ENCODE peak calls at places on chromosomes 13 and 19, in nine cellular contexts. B is fibroblast of lung, S is MM.1S, E is hepatocyte, I is ascending aorta, C is A549, X is tibial nerve, O is K562, L is ovary. Q is an unnamed sample. For H3K4me1, the result is how much of the 10 kb centered on the place peaks cover.

GRCh38 chr13:91817250-91817649 is 418.8 kb downstream of the GPC5 start:
- DNase-seq in B (peak), S (no peak), E (peak), I (no peak), C (no peak), X (no peak), O (peak), L (no peak), Q (no peak)

GRCh38 chr13:79711631-79712030 is 230.7 kb downstream of the NDFIP2 start:
- DNase-seq in B (no peak), S (no peak), E (no peak), I (no peak), C (no peak), X (no peak), O (no peak), L (no peak), Q (no peak)

GRCh38 chr19:38862321-38863059 is 12.7 kb upstream of the HNRNPL start:
- DNase-seq in B (peak), S (no peak), E (peak), I (no peak), C (no peak), X (no peak), O (peak), L (no peak), Q (no peak)

GRCh38 chr19:27925202-27925601 is 1287.7 kb downstream of the UQCRFS1 start:
- DNase-seq in B (no peak), S (no peak), E (no peak), I (no peak), C (no peak), X (no peak), O (no peak), L (no peak), Q (no peak)

GRCh38 chr19:38255759-38256052 is 468 bp downstream of the PPP1R14A start:
- DNase-seq in B (peak), S (no peak), E (no peak), I (no peak), C (no peak), X (no peak), O (no peak), L (no peak), Q (no peak)

GRCh38 chr13:60654405-60654804 is 257.4 kb downstream of the TDRD3 start:
- DNase-seq in B (peak), S (no peak), E (peak), I (no peak), C (no peak), X (no peak), O (peak), L (no peak), Q (peak)

GRCh38 chr13:33968520-33969507 is 150.9 kb downstream of the RFC3 start:
- DNase-seq in B (no peak), S (no peak), E (peak), I (no peak), C (no peak), X (no peak), O (no peak), L (no peak), Q (no peak)

GRCh38 chr13:112784811-112785418 is 95.1 kb downstream of the ATP11A start:
- DNase-seq in B (no peak), S (no peak), E (no peak), I (no peak), C (no peak), X (no peak), O (no peak), L (no peak), Q (peak)

GRCh38 chr19:5150902-5151741 is 182.2 kb downstream of the KDM4B start:
- DNase-seq in B (no peak), S (no peak), E (no peak), I (no peak), C (no peak), X (no peak), O (no peak), L (no peak), Q (no peak)

GRCh38 chr19:11278670-11279069 is 16.3 kb upstream of the DOCK6 start:
- DNase-seq in B (no peak), S (no peak), E (no peak), I (no peak), C (no peak), X (no peak), O (no peak), L (no peak), Q (no peak)

GRCh38 chr19:18961767-18962423 is 20.9 kb upstream of the HOMER3 start:
- DNase-seq in B (no peak), S (no peak), E (peak), I (no peak), C (no peak), X (no peak), O (no peak), L (no peak), Q (no peak)

GRCh38 chr13:82439159-82439904 is 1442.9 kb downstream of the SLITRK1 start:
- DNase-seq in B (no peak), S (no peak), E (no peak), I (no peak), C (no peak), X (no peak), O (no peak), L (no peak), Q (no peak)

GRCh38 chr19:39405930-39406655 is 554 bp upstream of the ZFP36 start:
- DNase-seq in B (no peak), S (peak), E (no peak), I (no peak), C (no peak), X (no peak), O (peak), L (no peak), Q (no peak)

GRCh38 chr19:4983346-4984105 is 14.6 kb downstream of the KDM4B start:
- DNase-seq in B (no peak), S (no peak), E (no peak), I (no peak), C (no peak), X (no peak), O (no peak), L (no peak), Q (no peak)

GRCh38 chr13:23547000-23547590 is 23.1 kb upstream of the TNFRSF19 start:
- DNase-seq in B (peak), S (no peak), E (peak), I (no peak), C (no peak), X (peak), O (no peak), L (peak), Q (no peak)

GRCh38 chr19:55593096-55593772 is 6.1 kb downstream of the FIZ1 start:
- DNase-seq in B (no peak), S (no peak), E (no peak), I (no peak), C (no peak), X (no peak), O (no peak), L (no peak), Q (no peak)

GRCh38 chr19:54317108-54317964 is 4.4 kb upstream of the LILRA5 start:
- DNase-seq in B (no peak), S (no peak), E (no peak), I (no peak), C (no peak), X (no peak), O (no peak), L (no peak), Q (no peak)

GRCh38 chr19:35136977-35137702 is 1.5 kb upstream of the FXYD1 start:
- DNase-seq in B (no peak), S (no peak), E (no peak), I (no peak), C (no peak), X (no peak), O (no peak), L (no peak), Q (no peak)

GRCh38 chr13:37382156-37382555 is 216.4 kb downstream of the POSTN start:
- DNase-seq in B (peak), S (no peak), E (no peak), I (no peak), C (no peak), X (no peak), O (no peak), L (no peak), Q (no peak)

GRCh38 chr19:2345794-2346663 is 14.0 kb upstream of the TMPRSS9 start:
- DNase-seq in B (no peak), S (no peak), E (no peak), I (no peak), C (no peak), X (no peak), O (peak), L (peak), Q (peak)

GRCh38 chr13:99980201-99981114 is 1.1 kb upstream of the ZIC2 start:
- DNase-seq in B (peak), S (peak), E (peak), I (no peak), C (no peak), X (no peak), O (peak), L (no peak), Q (peak)

GRCh38 chr13:21341637-21342422 is 117.3 kb downstream of the ZDHHC20 start:
- DNase-seq in B (no peak), S (no peak), E (no peak), I (no peak), C (no peak), X (no peak), O (no peak), L (no peak), Q (no peak)

GRCh38 chr13:30110301-30111070 is 196.9 kb downstream of the KATNAL1 start:
- DNase-seq in B (no peak), S (no peak), E (no peak), I (no peak), C (no peak), X (no peak), O (no peak), L (no peak), Q (no peak)

GRCh38 chr13:106847049-106847448 is 279.1 kb upstream of the ARGLU1 start:
- DNase-seq in B (no peak), S (no peak), E (no peak), I (no peak), C (no peak), X (no peak), O (no peak), L (no peak), Q (no peak)

GRCh38 chr19:54684537-54684936 is 21.8 kb downstream of the LILRB4 start:
- DNase-seq in B (peak), S (peak), E (no peak), I (no peak), C (no peak), X (no peak), O (peak), L (no peak), Q (no peak)

GRCh38 chr19:51081476-51081875 is 1.2 kb downstream of the KLK14 start:
- DNase-seq in B (no peak), S (no peak), E (no peak), I (no peak), C (no peak), X (no peak), O (no peak), L (no peak), Q (no peak)

GRCh38 chr13:26423634-26424033 is 133.8 kb upstream of the WASF3 start:
- DNase-seq in B (peak), S (no peak), E (peak), I (no peak), C (no peak), X (no peak), O (no peak), L (no peak), Q (no peak)

GRCh38 chr19:10514211-10515145 is 2.8 kb downstream of the S1PR5 start:
- DNase-seq in B (no peak), S (no peak), E (peak), I (no peak), C (no peak), X (no peak), O (no peak), L (no peak), Q (no peak)

GRCh38 chr19:58584498-58585441 is 11.6 kb upstream of the MZF1 start:
- DNase-seq in B (no peak), S (no peak), E (no peak), I (no peak), C (no peak), X (no peak), O (peak), L (no peak), Q (no peak)

GRCh38 chr19:39261704-39262103 is 6.5 kb upstream of the IFNL2 start:
- DNase-seq in B (no peak), S (no peak), E (no peak), I (no peak), C (no peak), X (no peak), O (no peak), L (no peak), Q (no peak)

GRCh38 chr19:40177286-40178070 is 13.7 kb upstream of the MAP3K10 start:
- DNase-seq in B (no peak), S (no peak), E (no peak), I (no peak), C (no peak), X (no peak), O (no peak), L (no peak), Q (no peak)

GRCh38 chr19:47623921-47624391 is 15.0 kb downstream of the BICRA start:
- DNase-seq in B (no peak), S (no peak), E (peak), I (no peak), C (no peak), X (no peak), O (no peak), L (no peak), Q (no peak)

GRCh38 chr19:13238891-13239534 is 88.8 kb downstream of the IER2 start:
- DNase-seq in B (no peak), S (no peak), E (no peak), I (no peak), C (no peak), X (no peak), O (no peak), L (no peak), Q (no peak)

GRCh38 chr13:33454844-33455256 is 169.3 kb upstream of the STARD13 start:
- DNase-seq in B (peak), S (no peak), E (peak), I (no peak), C (no peak), X (no peak), O (no peak), L (no peak), Q (no peak)

GRCh38 chr13:101618440-101619187 is 166.1 kb downstream of the ITGBL1 start:
- DNase-seq in B (no peak), S (no peak), E (no peak), I (no peak), C (no peak), X (no peak), O (no peak), L (no peak), Q (no peak)

GRCh38 chr13:108357228-108357627 is 87.7 kb downstream of the TNFSF13B start:
- DNase-seq in B (no peak), S (no peak), E (no peak), I (no peak), C (no peak), X (no peak), O (no peak), L (no peak), Q (no peak)

GRCh38 chr13:113275387-113275786 is 21.7 kb upstream of the LAMP1 start:
- DNase-seq in B (peak), S (peak), E (peak), I (no peak), C (peak), X (no peak), O (peak), L (peak), Q (peak)

GRCh38 chr13:66040506-66040905 is 1189.6 kb downstream of the PCDH9 start:
- DNase-seq in B (no peak), S (no peak), E (no peak), I (no peak), C (no peak), X (no peak), O (no peak), L (no peak), Q (no peak)

GRCh38 chr13:52027832-52028231 is 3.3 kb downstream of the UTP14C start:
- DNase-seq in B (no peak), S (no peak), E (no peak), I (no peak), C (no peak), X (no peak), O (no peak), L (no peak), Q (no peak)

GRCh38 chr13:52034616-52035226 is 10.2 kb downstream of the UTP14C start:
- DNase-seq in B (no peak), S (no peak), E (no peak), I (no peak), C (no peak), X (no peak), O (no peak), L (no peak), Q (no peak)

GRCh38 chr13:52029569-52029968 is 5.1 kb downstream of the UTP14C start:
- DNase-seq in B (no peak), S (no peak), E (no peak), I (no peak), C (no peak), X (no peak), O (no peak), L (no peak), Q (no peak)

GRCh38 chr13:52036037-52036436 is 11.5 kb downstream of the UTP14C start:
- DNase-seq in B (no peak), S (no peak), E (no peak), I (no peak), C (no peak), X (no peak), O (no peak), L (no peak), Q (no peak)

DNA sequence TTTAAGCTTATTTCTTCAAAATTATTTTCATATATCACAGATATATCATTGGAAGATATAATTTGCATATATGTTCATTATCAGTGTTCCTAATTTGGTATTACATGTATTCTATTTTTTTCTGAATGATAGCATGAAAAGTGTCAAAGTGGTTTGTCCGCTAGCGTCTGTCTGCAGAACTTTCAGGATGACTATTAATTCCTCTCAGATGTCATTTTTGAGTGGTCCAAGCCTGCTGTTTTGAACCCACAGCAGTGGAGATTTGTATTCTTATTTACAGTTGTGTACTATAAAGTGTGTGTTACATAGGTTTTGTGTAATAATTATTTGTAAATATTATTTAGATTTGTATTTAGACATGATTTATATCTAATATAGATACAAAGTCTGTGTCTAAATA is 8.5 kb downstream of the UTP14C start:
- DNase-seq in B (no peak), S (no peak), E (no peak), I (no peak), C (no peak), X (no peak), O (no peak), L (no peak), Q (no peak)
- H3K4me1 ChIP-seq in B (under half), S (under half), E (under half), I (under half), C (under half), X (under half), O (under half), L (under half), Q (under half)

DNA sequence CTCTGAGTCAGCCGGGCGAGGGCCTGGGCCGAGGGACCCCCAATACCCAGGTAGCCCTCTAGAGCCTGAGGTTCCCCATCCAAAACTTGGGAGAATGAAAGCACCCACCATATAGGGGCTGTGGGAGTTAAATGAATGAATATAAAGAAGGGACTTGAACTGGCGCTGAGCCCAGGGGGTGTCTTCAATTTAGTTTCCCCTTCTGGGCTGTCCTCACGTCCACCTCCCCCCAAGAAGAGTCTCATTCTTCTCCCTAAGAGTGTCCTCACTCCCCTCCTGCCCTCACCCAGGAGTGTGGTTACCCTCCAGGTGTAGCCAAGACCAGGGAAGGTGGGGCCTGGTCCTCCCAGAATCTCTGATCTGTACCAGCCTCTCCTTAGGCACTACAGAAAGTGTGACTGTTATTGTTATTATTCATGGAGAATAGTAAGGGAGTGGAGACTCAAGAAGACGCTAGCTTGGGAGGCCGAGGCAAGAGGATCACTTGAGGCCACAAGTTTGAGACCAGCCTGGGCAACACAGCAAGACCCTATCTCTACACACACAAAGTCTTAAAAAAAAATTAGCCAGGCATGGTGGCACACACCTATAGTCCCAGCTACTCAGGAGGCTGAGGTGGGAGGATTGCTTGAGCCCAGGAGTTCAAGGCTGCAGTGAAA is 2.7 kb downstream of the CD79A start:
- DNase-seq in B (no peak), S (no peak), E (no peak), I (no peak), C (no peak), X (no peak), O (no peak), L (no peak), Q (no peak)
- H3K4me1 ChIP-seq in B (under half), S (under half), E (under half), I (under half), C (under half), X (under half), O (half or more), L (under half), Q (under half)

DNA sequence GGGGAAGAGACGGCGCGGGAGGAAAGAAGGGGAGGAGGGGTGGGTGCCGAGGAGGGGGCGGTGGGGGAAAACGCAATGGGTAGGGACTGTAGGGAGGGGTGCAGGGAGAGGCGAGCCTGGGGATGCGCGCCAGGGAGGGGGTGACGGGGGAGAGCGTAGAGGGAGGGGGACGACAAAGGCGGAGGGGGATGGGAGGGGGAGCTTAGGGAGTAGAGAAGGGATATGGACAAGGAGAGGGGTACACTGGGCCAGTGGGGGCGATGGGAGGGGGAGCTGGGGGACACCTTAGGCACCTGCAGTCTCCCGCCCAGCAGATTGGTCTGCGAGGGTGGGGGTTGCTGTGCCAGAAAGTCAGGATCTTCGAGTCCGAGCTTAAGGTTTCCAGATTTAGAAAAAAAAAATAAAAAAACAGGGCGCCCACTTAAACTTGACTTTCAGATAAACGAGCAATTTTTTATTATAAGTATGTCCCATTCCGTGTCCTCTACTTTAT is 15.7 kb downstream of the CCDC124 start:
- DNase-seq in B (no peak), S (no peak), E (no peak), I (no peak), C (no peak), X (no peak), O (no peak), L (no peak), Q (no peak)
- H3K4me1 ChIP-seq in B (under half), S (under half), E (under half), I (under half), C (under half), X (under half), O (half or more), L (under half), Q (half or more)

DNA sequence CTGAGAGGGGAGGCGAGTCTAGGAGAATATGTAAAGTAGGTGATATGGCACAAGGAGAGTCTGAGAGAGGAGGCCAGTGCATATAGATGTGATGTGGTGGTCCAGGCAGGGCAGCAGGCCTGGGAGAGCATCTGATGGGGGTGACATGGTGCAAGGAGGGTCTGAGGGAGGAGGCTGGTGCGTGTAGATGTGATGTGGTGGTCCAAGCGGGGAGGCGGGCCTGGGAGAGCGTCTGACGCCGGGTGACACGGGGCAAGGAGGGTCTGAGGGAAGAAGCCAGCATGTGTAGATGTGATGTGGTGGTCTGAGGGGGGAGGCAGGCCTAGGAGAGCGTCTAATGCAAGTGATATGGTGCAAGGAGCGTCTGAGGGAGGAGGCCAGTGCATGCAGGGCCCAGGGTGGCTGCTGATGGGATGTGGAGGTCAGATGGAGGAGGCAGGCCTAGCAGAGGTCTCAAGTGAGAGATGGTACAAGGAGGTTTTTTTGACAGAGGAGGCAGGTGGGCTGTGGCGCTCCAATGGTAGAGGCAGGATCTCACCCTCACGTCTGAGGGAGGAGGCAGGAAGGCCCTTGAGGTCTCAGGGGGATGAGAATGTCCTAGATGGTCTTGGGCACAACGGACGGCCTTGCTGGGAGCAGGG is 16.2 kb downstream of the NFIC start:
- DNase-seq in B (no peak), S (no peak), E (no peak), I (no peak), C (no peak), X (no peak), O (no peak), L (no peak), Q (no peak)
- H3K4me1 ChIP-seq in B (under half), S (under half), E (under half), I (half or more), C (under half), X (under half), O (half or more), L (half or more), Q (half or more)

GRCh38 chr19:29671393-29672076 is 6.3 kb downstream of the PLEKHF1 start:
- DNase-seq in B (peak), S (no peak), E (peak), I (no peak), C (no peak), X (no peak), O (peak), L (no peak), Q (peak)
- H3K4me1 ChIP-seq in B (under half), S (under half), E (under half), I (under half), C (under half), X (half or more), O (half or more), L (under half), Q (half or more)

Q was measured in stomach.